ENCODE peak calls at places on chromosomes 13 and 19, in seven cellular contexts. One of them, this sample, is unnamed.

GRCh38 chr19:12126707-12127106 is 13.4 kb downstream of the ZNF20 start:
- DNase-seq in foreskin fibroblast: no peak
- DNase-seq in astrocyte of the spinal cord: no peak
- DNase-seq in AG04450: no peak
- DNase-seq in GM13976: no peak
- DNase-seq in fibroblast of lung: no peak
- DNase-seq in stomach: no peak
- DNase-seq in this sample: peak; percentile 31

GRCh38 chr13:98312606-98313005 is 135.5 kb upstream of the RNF113B start:
- DNase-seq in foreskin fibroblast: no peak
- DNase-seq in stomach: no peak
- DNase-seq in astrocyte of the spinal cord: no peak
- DNase-seq in GM13976: no peak
- DNase-seq in AG04450: no peak
- DNase-seq in fibroblast of lung: no peak
- DNase-seq in this sample: no peak

GRCh38 chr19:19321143-19321577 is 531 bp downstream of the MAU2 start:
- DNase-seq in GM13976: no peak
- DNase-seq in foreskin fibroblast: no peak
- DNase-seq in stomach: no peak
- DNase-seq in astrocyte of the spinal cord: no peak
- DNase-seq in AG04450: no peak
- DNase-seq in fibroblast of lung: peak; percentile 13
- DNase-seq in this sample: peak; percentile 31

GRCh38 chr13:26813626-26814348 is 53.2 kb upstream of the GPR12 start:
- DNase-seq in GM13976: no peak
- DNase-seq in foreskin fibroblast: no peak
- DNase-seq in AG04450: no peak
- DNase-seq in fibroblast of lung: no peak
- DNase-seq in astrocyte of the spinal cord: no peak
- DNase-seq in stomach: no peak
- DNase-seq in this sample: no peak

GRCh38 chr19:2237051-2237868 is 636 bp downstream of the SF3A2 start:
- DNase-seq in GM13976: no peak
- DNase-seq in foreskin fibroblast: no peak
- DNase-seq in astrocyte of the spinal cord: no peak
- DNase-seq in AG04450: no peak
- DNase-seq in stomach: no peak
- DNase-seq in fibroblast of lung: no peak
- DNase-seq in this sample: no peak

GRCh38 chr13:80399340-80400163 is 58.6 kb upstream of the SPRY2 start:
- DNase-seq in AG04450: no peak
- DNase-seq in astrocyte of the spinal cord: no peak
- DNase-seq in GM13976: no peak
- DNase-seq in fibroblast of lung: no peak
- DNase-seq in foreskin fibroblast: peak; percentile 53
- DNase-seq in stomach: peak; percentile 76
- DNase-seq in this sample: peak; percentile 26

GRCh38 chr19:51980116-51980736 is 6.4 kb downstream of the ZNF350 start:
- DNase-seq in AG04450: no peak
- DNase-seq in astrocyte of the spinal cord: no peak
- DNase-seq in stomach: no peak
- DNase-seq in fibroblast of lung: no peak
- DNase-seq in foreskin fibroblast: no peak
- DNase-seq in GM13976: no peak
- DNase-seq in this sample: no peak

GRCh38 chr19:40190891-40191835 is at the start of gene MAP3K10:
- DNase-seq in foreskin fibroblast: peak; percentile 55
- DNase-seq in astrocyte of the spinal cord: peak; percentile 58
- DNase-seq in AG04450: no peak
- DNase-seq in GM13976: peak; percentile 92
- DNase-seq in stomach: peak; percentile 72
- DNase-seq in fibroblast of lung: peak; percentile 61
- DNase-seq in this sample: peak; percentile 91

GRCh38 chr19:52725528-52725961 is 9.3 kb downstream of the ZNF611 start:
- DNase-seq in AG04450: no peak
- DNase-seq in stomach: no peak
- DNase-seq in astrocyte of the spinal cord: no peak
- DNase-seq in GM13976: no peak
- DNase-seq in fibroblast of lung: no peak
- DNase-seq in foreskin fibroblast: no peak
- DNase-seq in this sample: no peak

GRCh38 chr19:51456541-51457290 is 1.5 kb downstream of the SIGLEC8 start:
- DNase-seq in AG04450: no peak
- DNase-seq in foreskin fibroblast: no peak
- DNase-seq in astrocyte of the spinal cord: no peak
- DNase-seq in stomach: no peak
- DNase-seq in fibroblast of lung: no peak
- DNase-seq in GM13976: no peak
- DNase-seq in this sample: no peak

GRCh38 chr19:45876411-45877197 is 9.3 kb downstream of the IRF2BP1 start:
- DNase-seq in GM13976: peak; percentile 76
- DNase-seq in stomach: peak; percentile 82
- DNase-seq in astrocyte of the spinal cord: peak; percentile 30
- DNase-seq in AG04450: no peak
- DNase-seq in fibroblast of lung: peak; percentile 22
- DNase-seq in foreskin fibroblast: no peak
- DNase-seq in this sample: no peak

GRCh38 chr19:3034845-3035541 is 5.9 kb upstream of the TLE2 start:
- DNase-seq in astrocyte of the spinal cord: peak; percentile 45
- DNase-seq in foreskin fibroblast: no peak
- DNase-seq in AG04450: no peak
- DNase-seq in stomach: peak; percentile 51
- DNase-seq in GM13976: no peak
- DNase-seq in fibroblast of lung: peak; percentile 57
- DNase-seq in this sample: peak; percentile 65

GRCh38 chr13:20426766-20427448 is 98.8 kb downstream of the CRYL1 start:
- DNase-seq in AG04450: no peak
- DNase-seq in astrocyte of the spinal cord: no peak
- DNase-seq in GM13976: no peak
- DNase-seq in foreskin fibroblast: peak; percentile 44
- DNase-seq in fibroblast of lung: peak; percentile 54
- DNase-seq in stomach: no peak
- DNase-seq in this sample: no peak

GRCh38 chr13:31242935-31243334 is 43.2 kb downstream of the B3GLCT start:
- DNase-seq in fibroblast of lung: peak; percentile 66
- DNase-seq in astrocyte of the spinal cord: no peak
- DNase-seq in foreskin fibroblast: no peak
- DNase-seq in AG04450: no peak
- DNase-seq in stomach: no peak
- DNase-seq in GM13976: no peak
- DNase-seq in this sample: no peak

GRCh38 chr13:44692173-44692713 is 116.1 kb upstream of the TSC22D1 start:
- DNase-seq in astrocyte of the spinal cord: peak; percentile 48
- DNase-seq in stomach: no peak
- DNase-seq in fibroblast of lung: peak; percentile 15
- DNase-seq in GM13976: no peak
- DNase-seq in foreskin fibroblast: no peak
- DNase-seq in AG04450: no peak
- DNase-seq in this sample: no peak

GRCh38 chr19:939922-940321 is 14.1 kb downstream of the ARID3A start:
- DNase-seq in stomach: no peak
- DNase-seq in foreskin fibroblast: no peak
- DNase-seq in astrocyte of the spinal cord: no peak
- DNase-seq in AG04450: no peak
- DNase-seq in fibroblast of lung: no peak
- DNase-seq in GM13976: no peak
- DNase-seq in this sample: no peak

GRCh38 chr19:942133-942645 is 16.4 kb downstream of the ARID3A start:
- DNase-seq in GM13976: no peak
- DNase-seq in stomach: no peak
- DNase-seq in astrocyte of the spinal cord: no peak
- DNase-seq in AG04450: no peak
- DNase-seq in foreskin fibroblast: no peak
- DNase-seq in fibroblast of lung: no peak
- DNase-seq in this sample: no peak

GRCh38 chr19:939439-939838 is 13.6 kb downstream of the ARID3A start:
- DNase-seq in astrocyte of the spinal cord: no peak
- DNase-seq in AG04450: no peak
- DNase-seq in foreskin fibroblast: no peak
- DNase-seq in GM13976: no peak
- DNase-seq in fibroblast of lung: no peak
- DNase-seq in stomach: no peak
- DNase-seq in this sample: no peak

GRCh38 chr19:940591-941291 is 14.9 kb downstream of the ARID3A start:
- DNase-seq in fibroblast of lung: peak; percentile 91
- DNase-seq in foreskin fibroblast: no peak
- DNase-seq in astrocyte of the spinal cord: peak; percentile 60
- DNase-seq in stomach: peak; percentile 92
- DNase-seq in GM13976: no peak
- DNase-seq in AG04450: peak; percentile 49
- DNase-seq in this sample: peak; percentile 65

GRCh38 chr19:941292-942132 is 15.7 kb downstream of the ARID3A start:
- DNase-seq in GM13976: no peak
- DNase-seq in fibroblast of lung: no peak
- DNase-seq in astrocyte of the spinal cord: no peak
- DNase-seq in AG04450: no peak
- DNase-seq in stomach: no peak
- DNase-seq in foreskin fibroblast: no peak
- DNase-seq in this sample: no peak
- TF ChIP-seq CTCF in GM13976: no peak
- TF ChIP-seq CTCF in fibroblast of lung: no peak
- TF ChIP-seq CTCF in astrocyte of the spinal cord: no peak
- TF ChIP-seq CTCF in AG04450: no peak
- TF ChIP-seq CTCF in stomach: no peak
- TF ChIP-seq CTCF in foreskin fibroblast: no peak
- TF ChIP-seq CTCF in this sample: no peak

GRCh38 chr13:40318366-40318765 is 348.1 kb downstream of the FOXO1 start:
- DNase-seq in GM13976: no peak
- DNase-seq in astrocyte of the spinal cord: no peak
- DNase-seq in fibroblast of lung: no peak
- DNase-seq in stomach: peak; percentile 66
- DNase-seq in AG04450: no peak
- DNase-seq in foreskin fibroblast: no peak
- DNase-seq in this sample: no peak

GRCh38 chr13:40317980-40318327 is 348.5 kb downstream of the FOXO1 start:
- DNase-seq in fibroblast of lung: no peak
- DNase-seq in AG04450: no peak
- DNase-seq in foreskin fibroblast: no peak
- DNase-seq in GM13976: no peak
- DNase-seq in astrocyte of the spinal cord: no peak
- DNase-seq in stomach: no peak
- DNase-seq in this sample: no peak

GRCh38 chr13:40313269-40314200 is 352.9 kb downstream of the FOXO1 start:
- DNase-seq in AG04450: no peak
- DNase-seq in foreskin fibroblast: no peak
- DNase-seq in astrocyte of the spinal cord: no peak
- DNase-seq in GM13976: no peak
- DNase-seq in stomach: no peak
- DNase-seq in fibroblast of lung: no peak
- DNase-seq in this sample: no peak

GRCh38 chr13:40316301-40316700 is 350.1 kb downstream of the FOXO1 start:
- DNase-seq in AG04450: no peak
- DNase-seq in stomach: no peak
- DNase-seq in GM13976: no peak
- DNase-seq in astrocyte of the spinal cord: no peak
- DNase-seq in fibroblast of lung: no peak
- DNase-seq in foreskin fibroblast: no peak
- DNase-seq in this sample: peak; percentile 41

DNA sequence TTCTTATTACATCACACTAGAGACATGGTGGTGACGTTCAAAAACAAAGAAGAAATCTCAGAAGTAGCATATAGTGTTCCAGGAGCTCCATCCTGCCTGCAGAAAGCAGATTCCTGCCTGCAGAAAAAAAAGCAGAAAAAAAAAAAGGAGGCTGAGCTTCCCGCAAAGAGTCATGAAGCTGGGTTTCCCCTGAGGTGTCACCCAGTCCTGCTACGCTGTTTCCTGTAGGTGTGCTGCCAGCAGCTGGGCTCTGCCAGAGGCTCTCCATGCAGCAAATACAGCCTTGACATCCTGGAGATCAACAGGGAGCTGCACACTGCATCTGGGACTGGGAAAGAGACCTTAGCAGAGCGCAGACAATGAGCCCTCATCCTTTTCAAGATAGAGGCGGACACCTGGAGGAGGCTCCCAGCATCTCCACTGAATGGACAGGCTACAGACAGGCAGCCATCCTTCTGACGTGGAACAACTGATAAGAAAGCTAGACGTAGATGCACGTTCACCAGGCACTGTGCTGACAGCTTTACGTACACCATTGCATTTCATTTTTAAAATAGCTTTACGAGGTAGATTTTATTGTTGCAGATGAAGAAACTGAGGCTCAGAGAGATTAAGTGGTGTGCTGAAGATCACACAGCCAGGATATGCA is 350.9 kb downstream of the FOXO1 start:
- DNase-seq in astrocyte of the spinal cord: no peak
- DNase-seq in GM13976: no peak
- DNase-seq in fibroblast of lung: no peak
- DNase-seq in stomach: no peak
- DNase-seq in foreskin fibroblast: no peak
- DNase-seq in AG04450: no peak
- DNase-seq in this sample: peak; percentile 76
- TF ChIP-seq CTCF in astrocyte of the spinal cord: no peak
- TF ChIP-seq CTCF in GM13976: no peak
- TF ChIP-seq CTCF in fibroblast of lung: no peak
- TF ChIP-seq CTCF in stomach: no peak
- TF ChIP-seq CTCF in foreskin fibroblast: no peak
- TF ChIP-seq CTCF in AG04450: no peak
- TF ChIP-seq CTCF in this sample: no peak

DNA sequence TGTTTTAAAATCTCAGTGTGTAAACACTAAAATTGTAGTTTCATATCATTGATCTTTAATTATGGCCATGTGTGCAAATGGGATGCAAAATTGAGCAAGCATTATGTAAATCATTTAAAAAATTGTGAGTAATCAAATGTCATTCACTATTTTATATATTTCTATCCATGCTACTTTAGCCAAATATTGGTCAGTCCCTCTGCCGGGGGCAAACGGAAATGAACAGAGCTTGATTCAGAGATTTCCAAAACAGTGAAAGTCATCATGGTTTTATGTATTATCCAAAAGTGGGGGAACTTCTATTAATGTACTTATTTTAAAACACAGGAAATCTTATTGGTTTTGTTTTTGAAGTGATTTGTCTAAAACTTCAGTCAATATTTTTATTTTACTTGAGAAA is 219.1 kb downstream of the IRS2 start:
- DNase-seq in fibroblast of lung: peak; percentile 22
- DNase-seq in GM13976: no peak
- DNase-seq in stomach: no peak
- DNase-seq in astrocyte of the spinal cord: no peak
- DNase-seq in AG04450: no peak
- DNase-seq in foreskin fibroblast: peak; percentile 20
- DNase-seq in this sample: no peak
- TF ChIP-seq CTCF in fibroblast of lung: peak; percentile 55
- TF ChIP-seq CTCF in GM13976: no peak
- TF ChIP-seq CTCF in stomach: no peak
- TF ChIP-seq CTCF in astrocyte of the spinal cord: peak; percentile 9
- TF ChIP-seq CTCF in AG04450: peak; percentile 54
- TF ChIP-seq CTCF in foreskin fibroblast: peak; percentile 41
- TF ChIP-seq CTCF in this sample: no peak

DNA sequence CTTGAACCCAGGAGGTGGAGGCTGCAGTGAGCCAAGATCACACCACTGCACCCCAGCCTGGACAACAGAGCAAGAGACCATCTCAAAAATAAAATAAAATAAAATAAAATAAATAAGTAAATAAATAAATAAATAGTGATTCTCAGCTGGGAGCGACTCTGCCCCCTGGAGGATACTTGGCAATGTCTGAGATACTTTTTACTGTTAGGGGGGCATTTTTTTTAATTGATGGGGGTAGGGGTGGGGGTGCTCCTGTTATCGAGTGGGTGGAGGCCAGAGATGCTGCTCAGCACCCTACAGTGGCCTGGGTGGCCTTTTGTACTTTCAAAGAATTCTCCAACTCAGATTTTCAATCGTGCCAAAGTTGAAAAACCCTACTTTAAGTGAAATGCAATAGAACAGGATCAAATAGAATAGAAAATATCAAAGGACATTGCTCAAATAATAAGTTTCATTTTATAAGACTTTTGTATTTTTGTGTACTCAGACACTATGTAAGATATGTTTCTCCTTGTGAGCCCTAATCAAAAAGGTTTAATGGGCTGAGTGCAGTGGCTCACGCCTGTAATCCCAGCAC is 7.1 kb upstream of the CLPP start:
- DNase-seq in AG04450: no peak
- DNase-seq in foreskin fibroblast: no peak
- DNase-seq in GM13976: no peak
- DNase-seq in stomach: no peak
- DNase-seq in fibroblast of lung: peak; percentile 22
- DNase-seq in astrocyte of the spinal cord: no peak
- DNase-seq in this sample: no peak
- TF ChIP-seq CTCF in AG04450: peak; percentile 51
- TF ChIP-seq CTCF in foreskin fibroblast: peak; percentile 51
- TF ChIP-seq CTCF in GM13976: no peak
- TF ChIP-seq CTCF in stomach: no peak
- TF ChIP-seq CTCF in fibroblast of lung: peak; percentile 60
- TF ChIP-seq CTCF in astrocyte of the spinal cord: peak; percentile 58
- TF ChIP-seq CTCF in this sample: peak; percentile 33

This sample was measured in activated CD8-positive, alpha-beta T cell treated with anti-CD3 and anti-CD28 coated beads for 36 hours.